ENCODE peak calls at places on chromosome 9, in four cellular contexts. H is PC-3, C is transverse colon, Z is fibroblast of lung. I is an unnamed sample.
A peak's percentile ranks its signal among the peaks of the same experiment; 100 is the strongest.

GRCh38 chr9:79632060-79632459 is 60.3 kb downstream of the TLE4 start:
- DNase-seq in H (no peak), C (no peak), Z (no peak), I (no peak)

GRCh38 chr9:120374239-120374638 is 205.7 kb downstream of the CDK5RAP2 start:
- DNase-seq in H (no peak), C (no peak), Z (no peak), I (no peak)

GRCh38 chr9:20028849-20029231 is 240.0 kb upstream of the SLC24A2 start:
- DNase-seq in H (no peak), C (no peak), Z (no peak), I (no peak)

GRCh38 chr9:111825468-111826145 is 30.9 kb upstream of the SHOC1 start:
- DNase-seq in H (no peak), C (no peak), Z (peak; percentile 38), I (no peak)

GRCh38 chr9:122370869-122371467 is at the start of gene PTGS1:
- DNase-seq in H (no peak), C (peak; percentile 68), Z (peak; percentile 40), I (peak; percentile 19)

GRCh38 chr9:117919594-117919993 is 215.4 kb downstream of the TLR4 start:
- DNase-seq in H (no peak), C (no peak), Z (no peak), I (no peak)

GRCh38 chr9:4987996-4988421 is 2.9 kb downstream of the JAK2 start:
- DNase-seq in H (peak; percentile 77), C (peak; percentile 22), Z (peak; percentile 76), I (peak; percentile 64)

GRCh38 chr9:71766663-71767062 is 1.6 kb downstream of the CEMIP2 start:
- DNase-seq in H (peak; percentile 42), C (no peak), Z (no peak), I (no peak)

GRCh38 chr9:116468369-116468768 is 218.7 kb upstream of the TRIM32 start:
- DNase-seq in H (no peak), C (no peak), Z (no peak), I (no peak)

GRCh38 chr9:136958898-136959850 is 7.1 kb downstream of the LCN12 start:
- DNase-seq in H (no peak), C (no peak), Z (no peak), I (no peak)

GRCh38 chr9:132214027-132214622 is 52.3 kb downstream of the NTNG2 start:
- DNase-seq in H (peak; percentile 70), C (no peak), Z (peak; percentile 61), I (peak; percentile 37)

GRCh38 chr9:99180662-99181061 is 41.1 kb downstream of the ALG2 start:
- DNase-seq in H (no peak), C (no peak), Z (no peak), I (no peak)

GRCh38 chr9:2427016-2427891 is 194.3 kb upstream of the VLDLR start:
- DNase-seq in H (no peak), C (no peak), Z (no peak), I (no peak)

GRCh38 chr9:12054235-12054634 is 639.0 kb upstream of the TYRP1 start:
- DNase-seq in H (no peak), C (no peak), Z (no peak), I (no peak)

GRCh38 chr9:89346703-89347102 is 28.4 kb downstream of the SECISBP2 start:
- DNase-seq in H (no peak), C (no peak), Z (no peak), I (no peak)

GRCh38 chr9:85040141-85040540 is 370.6 kb downstream of the NTRK2 start:
- DNase-seq in H (no peak), C (no peak), Z (no peak), I (no peak)

GRCh38 chr9:135920256-135920930 is 13.0 kb upstream of the CAMSAP1 start:
- DNase-seq in H (no peak), C (no peak), Z (no peak), I (no peak)

GRCh38 chr9:113854310-113854709 is 21.8 kb upstream of the ZNF618 start:
- DNase-seq in H (no peak), C (no peak), Z (no peak), I (no peak)

GRCh38 chr9:4328723-4329122 is 28.9 kb upstream of the GLIS3 start:
- DNase-seq in H (no peak), C (no peak), Z (no peak), I (no peak)

GRCh38 chr9:93949694-93950449 is 5.3 kb downstream of the BARX1 start:
- DNase-seq in H (peak; percentile 34), C (no peak), Z (no peak), I (no peak)

GRCh38 chr9:89534888-89535287 is 37.0 kb upstream of the SEMA4D start:
- DNase-seq in H (no peak), C (no peak), Z (no peak), I (no peak)

GRCh38 chr9:93010056-93010455 is 48.4 kb upstream of the SUSD3 start:
- DNase-seq in H (no peak), C (no peak), Z (no peak), I (no peak)

DNA sequence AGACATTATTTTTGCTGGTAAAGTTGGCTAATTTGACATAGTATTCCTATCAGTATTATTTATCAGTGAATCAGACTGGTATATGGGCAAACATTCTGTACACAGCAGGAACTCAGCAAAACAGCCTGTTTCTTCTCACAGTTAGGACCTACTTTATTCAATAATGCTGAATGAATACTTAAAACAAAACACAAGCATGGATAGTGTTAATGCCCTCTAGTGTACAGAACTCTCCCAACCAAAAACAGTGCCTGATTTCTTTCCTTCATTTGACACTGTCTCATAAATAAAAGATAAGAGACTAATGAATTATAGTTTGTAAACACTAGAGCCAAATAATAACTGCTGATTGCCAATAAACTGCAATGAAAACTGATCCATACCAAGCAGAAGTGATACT is 1113.3 kb downstream of the PTPRD start:
- DNase-seq in H (no peak), C (no peak), Z (no peak), I (no peak)
- TF ChIP-seq CTCF in H (no peak), C (no peak), Z (no peak), I (no peak)

DNA sequence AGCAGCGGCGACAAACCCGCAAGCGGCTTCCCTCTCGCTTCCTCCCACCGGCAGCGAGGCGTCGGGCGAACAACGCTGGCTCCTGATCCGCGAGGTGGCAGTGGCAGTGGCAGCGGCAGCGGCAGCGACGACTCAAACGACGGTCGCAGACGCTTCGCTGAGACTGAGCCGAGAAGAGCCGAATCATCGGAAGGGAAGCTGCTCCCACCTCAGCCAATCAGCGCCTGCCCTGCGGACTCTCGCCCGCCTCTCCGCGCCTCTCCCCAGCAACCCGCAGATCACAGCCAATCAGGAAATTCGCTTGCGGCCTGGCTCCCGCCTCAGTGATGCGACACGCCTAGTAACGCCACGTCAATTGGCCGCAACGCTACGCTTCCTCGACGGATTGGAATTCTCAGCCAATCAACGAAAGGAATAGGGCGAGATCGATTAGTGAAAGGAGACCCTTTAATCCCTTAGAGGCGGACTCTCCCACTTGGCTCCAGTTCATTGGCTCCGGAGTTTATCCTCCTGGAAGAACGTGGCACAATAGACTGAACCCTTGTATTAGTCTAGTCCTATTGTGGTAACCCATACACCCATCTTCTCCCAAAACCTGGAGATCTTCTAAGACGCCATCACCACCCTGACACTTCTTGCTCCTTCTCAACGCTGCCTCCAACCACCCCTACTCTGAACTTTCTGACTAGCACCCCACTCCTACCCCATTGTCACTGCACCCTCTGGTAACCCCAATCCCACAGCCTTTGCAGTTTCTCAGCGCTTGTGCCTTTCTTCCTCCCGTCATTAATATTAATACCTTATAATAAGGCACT is at the start of gene VCP:
- DNase-seq in H (peak; percentile 98), C (peak; percentile 98), Z (peak; percentile 99), I (peak; percentile 94)
- TF ChIP-seq CTCF in H (no peak), C (no peak), Z (no peak), I (no peak)

GRCh38 chr9:34069831-34070230 is 21.1 kb upstream of the UBAP2 start:
- DNase-seq in H (peak; percentile 78), C (no peak), Z (no peak), I (no peak)
- TF ChIP-seq CTCF in H (no peak), C (no peak), Z (no peak), I (no peak)

GRCh38 chr9:134742822-134743221 is 101.2 kb downstream of the COL5A1 start:
- DNase-seq in H (no peak), C (no peak), Z (no peak), I (no peak)
- TF ChIP-seq CTCF in H (no peak), C (no peak), Z (no peak), I (no peak)

GRCh38 chr9:97309260-97309659 is 1.8 kb downstream of the CCDC180 start:
- DNase-seq in H (no peak), C (no peak), Z (no peak), I (no peak)

GRCh38 chr9:97305501-97306298 is 1.8 kb upstream of the CCDC180 start:
- DNase-seq in H (no peak), C (no peak), Z (no peak), I (no peak)

GRCh38 chr9:97304586-97304985 is 2.9 kb upstream of the CCDC180 start:
- DNase-seq in H (peak; percentile 3), C (no peak), Z (no peak), I (no peak)

GRCh38 chr9:97307500-97308163 is at the start of gene CCDC180:
- DNase-seq in H (no peak), C (no peak), Z (peak; percentile 35), I (no peak)

GRCh38 chr9:97307091-97307490 is 368 bp upstream of the CCDC180 start:
- DNase-seq in H (no peak), C (peak; percentile 65), Z (peak; percentile 67), I (no peak)
- TF ChIP-seq CTCF in H (no peak), C (peak; percentile 30), Z (peak; percentile 16), I (no peak)

GRCh38 chr9:18105996-18106595 is 367.9 kb upstream of the ADAMTSL1 start:
- DNase-seq in H (no peak), C (no peak), Z (no peak), I (no peak)

GRCh38 chr9:18115131-18115530 is 358.8 kb upstream of the ADAMTSL1 start:
- DNase-seq in H (no peak), C (no peak), Z (no peak), I (no peak)

GRCh38 chr9:18114559-18114958 is 359.4 kb upstream of the ADAMTSL1 start:
- DNase-seq in H (no peak), C (no peak), Z (no peak), I (no peak)

DNA sequence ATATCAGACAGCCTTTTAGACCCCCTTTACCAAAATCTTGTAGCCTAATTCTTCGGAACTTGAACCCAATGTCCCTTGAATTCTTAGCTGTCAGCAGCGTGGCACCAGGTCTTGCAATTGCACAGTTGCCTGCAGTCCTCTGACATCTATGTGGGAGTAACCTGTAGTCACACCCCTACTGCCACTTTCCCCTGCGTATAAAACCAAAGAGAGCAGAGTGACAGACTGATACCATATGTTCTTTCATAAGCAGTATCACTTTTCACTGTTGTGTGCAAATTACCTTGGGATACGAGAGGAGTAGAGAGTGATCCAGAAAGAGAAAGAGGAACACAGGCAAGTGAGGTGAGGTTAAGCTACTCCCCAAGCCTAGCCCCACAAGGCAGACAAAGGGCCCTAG is 364.3 kb upstream of the ADAMTSL1 start:
- DNase-seq in H (no peak), C (no peak), Z (no peak), I (no peak)
- TF ChIP-seq CTCF in H (no peak), C (no peak), Z (no peak), I (no peak)

DNA sequence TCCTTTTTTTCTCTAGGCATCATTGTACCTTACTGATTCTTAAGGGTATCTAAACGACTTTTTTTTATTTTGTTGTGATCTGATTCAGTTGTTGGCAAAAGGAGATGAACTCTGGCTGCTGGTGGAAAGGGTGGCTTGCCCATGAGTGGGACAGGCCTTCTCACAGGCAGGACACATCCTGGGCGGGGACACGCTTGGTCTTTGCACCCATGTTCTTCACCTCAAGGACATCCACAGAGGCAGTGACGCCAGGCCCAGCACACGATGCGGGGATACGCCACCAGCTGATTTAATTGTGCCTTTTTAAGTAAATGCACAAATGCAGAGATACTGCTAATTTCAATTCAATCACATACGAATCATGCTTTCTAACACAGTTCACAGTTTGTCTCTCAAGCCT is 208.1 kb downstream of the FANCC start:
- DNase-seq in H (no peak), C (no peak), Z (no peak), I (no peak)
- TF ChIP-seq CTCF in H (no peak), C (no peak), Z (no peak), I (no peak)

GRCh38 chr9:91771027-91771426 is 179.0 kb downstream of the ROR2 start:
- DNase-seq in H (peak; percentile 6), C (peak; percentile 44), Z (peak; percentile 96), I (no peak)
- TF ChIP-seq CTCF in H (peak; percentile 29), C (peak; percentile 19), Z (peak; percentile 52), I (no peak)